ENCODE peak calls at places on chromosomes 16 and 17, in ten cellular contexts. L is cardiac muscle cell, A is HFFc6, K is fibroblast of pulmonary artery, B is spleen, E is RWPE1, F is AG09319, M is Calu3, P is IMR-90, V is left lung. Y is an unnamed sample.

GRCh38 chr17:57954421-57955182 is 610 bp downstream of the CUEDC1 start:
- DNase-seq in L (peak), A (peak), K (peak), B (peak), E (peak), F (no peak), M (peak), P (peak), V (peak), Y (peak)

GRCh38 chr17:43533699-43534098 is 12.4 kb downstream of the ETV4 start:
- DNase-seq in L (no peak), A (no peak), K (no peak), B (no peak), E (no peak), F (no peak), M (no peak), P (no peak), V (no peak), Y (no peak)

GRCh38 chr17:63289931-63290330 is 156.2 kb downstream of the CYB561 start:
- DNase-seq in L (no peak), A (no peak), K (no peak), B (no peak), E (no peak), F (no peak), M (no peak), P (no peak), V (no peak), Y (no peak)

GRCh38 chr16:27403601-27403992 is 1.6 kb downstream of the IL21R start:
- DNase-seq in L (no peak), A (no peak), K (no peak), B (no peak), E (no peak), F (no peak), M (no peak), P (no peak), V (no peak), Y (no peak)

GRCh38 chr17:6108382-6108781 is 38.2 kb downstream of the WSCD1 start:
- DNase-seq in L (no peak), A (no peak), K (no peak), B (peak), E (no peak), F (no peak), M (no peak), P (no peak), V (no peak), Y (no peak)

GRCh38 chr16:69909760-69910159 is 41.4 kb upstream of the CLEC18A start:
- DNase-seq in L (no peak), A (no peak), K (no peak), B (no peak), E (no peak), F (no peak), M (no peak), P (no peak), V (no peak), Y (no peak)

GRCh38 chr17:39001703-39002637 is 34.8 kb upstream of the FBXO47 start:
- DNase-seq in L (no peak), A (peak), K (peak), B (peak), E (peak), F (peak), M (peak), P (peak), V (peak), Y (no peak)

GRCh38 chr17:66580178-66580577 is 254.7 kb upstream of the CACNG5 start:
- DNase-seq in L (peak), A (peak), K (peak), B (no peak), E (no peak), F (no peak), M (peak), P (peak), V (peak), Y (no peak)

GRCh38 chr16:89711601-89712475 is 8.9 kb downstream of the VPS9D1 start:
- DNase-seq in L (peak), A (peak), K (peak), B (peak), E (peak), F (no peak), M (peak), P (peak), V (no peak), Y (peak)

GRCh38 chr16:22267764-22268163 is 29.4 kb upstream of the POLR3E start:
- DNase-seq in L (no peak), A (no peak), K (no peak), B (no peak), E (no peak), F (no peak), M (no peak), P (no peak), V (no peak), Y (no peak)

GRCh38 chr17:31693433-31694210 is 165.4 kb downstream of the COPRS start:
- DNase-seq in L (no peak), A (no peak), K (no peak), B (no peak), E (no peak), F (no peak), M (no peak), P (no peak), V (no peak), Y (no peak)

GRCh38 chr17:6554871-6555330 is 1.5 kb downstream of the PITPNM3 start:
- DNase-seq in L (no peak), A (no peak), K (no peak), B (no peak), E (no peak), F (no peak), M (peak), P (no peak), V (no peak), Y (no peak)

GRCh38 chr16:55993088-55993487 is 117.9 kb upstream of the CES5A start:
- DNase-seq in L (no peak), A (no peak), K (no peak), B (no peak), E (no peak), F (no peak), M (no peak), P (no peak), V (no peak), Y (no peak)

GRCh38 chr16:11459722-11460121 is 114.5 kb downstream of the RMI2 start:
- DNase-seq in L (no peak), A (no peak), K (no peak), B (peak), E (no peak), F (no peak), M (no peak), P (no peak), V (no peak), Y (no peak)

GRCh38 chr16:85464342-85465305 is 148.5 kb upstream of the GSE1 start:
- DNase-seq in L (no peak), A (no peak), K (no peak), B (no peak), E (no peak), F (no peak), M (no peak), P (no peak), V (no peak), Y (no peak)

GRCh38 chr16:46975165-46975564 is 1.7 kb upstream of the DNAJA2 start:
- DNase-seq in L (no peak), A (no peak), K (no peak), B (no peak), E (no peak), F (no peak), M (no peak), P (no peak), V (no peak), Y (no peak)

GRCh38 chr17:40564195-40564882 is 933 bp downstream of the CCR7 start:
- DNase-seq in L (no peak), A (no peak), K (no peak), B (peak), E (no peak), F (no peak), M (peak), P (no peak), V (no peak), Y (no peak)

GRCh38 chr17:61239261-61239660 is 160.4 kb upstream of the TBX2 start:
- DNase-seq in L (no peak), A (no peak), K (no peak), B (no peak), E (no peak), F (no peak), M (no peak), P (peak), V (no peak), Y (no peak)

GRCh38 chr17:60142872-60143499 is 6.8 kb upstream of the CA4 start:
- DNase-seq in L (peak), A (peak), K (peak), B (peak), E (peak), F (peak), M (peak), P (peak), V (peak), Y (peak)

GRCh38 chr16:49932943-49933342 is 77.0 kb upstream of the ZNF423 start:
- DNase-seq in L (no peak), A (peak), K (peak), B (peak), E (no peak), F (no peak), M (no peak), P (peak), V (no peak), Y (no peak)

GRCh38 chr16:55912022-55912421 is 36.8 kb upstream of the CES5A start:
- DNase-seq in L (peak), A (no peak), K (no peak), B (no peak), E (no peak), F (no peak), M (no peak), P (no peak), V (no peak), Y (no peak)

GRCh38 chr17:32819035-32819434 is 57.9 kb downstream of the MYO1D start:
- DNase-seq in L (no peak), A (no peak), K (peak), B (no peak), E (no peak), F (peak), M (no peak), P (no peak), V (no peak), Y (no peak)

GRCh38 chr17:41647940-41648410 is 23.6 kb upstream of the KRT17 start:
- DNase-seq in L (peak), A (peak), K (peak), B (peak), E (peak), F (no peak), M (peak), P (peak), V (peak), Y (peak)

GRCh38 chr17:19800571-19800970 is 52.5 kb upstream of the ALDH3A1 start:
- DNase-seq in L (no peak), A (no peak), K (no peak), B (no peak), E (no peak), F (no peak), M (no peak), P (no peak), V (no peak), Y (no peak)

GRCh38 chr17:63496177-63496576 is 19.3 kb downstream of the ACE start:
- DNase-seq in L (no peak), A (no peak), K (no peak), B (no peak), E (no peak), F (no peak), M (no peak), P (no peak), V (no peak), Y (no peak)

GRCh38 chr17:65013613-65014391 is 42.7 kb downstream of the GNA13 start:
- DNase-seq in L (no peak), A (peak), K (peak), B (no peak), E (peak), F (peak), M (no peak), P (peak), V (no peak), Y (no peak)

DNA sequence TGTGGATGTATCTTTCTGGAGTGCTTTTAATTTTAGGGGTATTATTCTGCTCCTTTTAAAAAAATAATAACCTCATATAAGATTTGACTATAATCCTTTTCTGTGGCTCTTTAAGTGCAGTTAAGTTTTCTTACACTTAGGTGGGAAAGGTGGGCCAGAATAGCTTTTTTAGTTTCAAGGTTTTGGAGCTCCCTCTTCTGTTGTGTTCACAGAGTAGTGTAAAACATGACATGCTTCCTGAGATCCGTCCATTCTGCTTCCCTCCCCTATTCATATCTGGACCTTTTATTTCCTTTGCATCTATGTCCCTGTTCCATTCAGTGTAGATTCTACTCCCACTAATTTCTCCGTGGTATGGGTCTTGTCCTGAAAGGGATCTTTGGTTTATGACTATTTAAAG is 12.8 kb downstream of the LRRC36 start:
- DNase-seq in L (no peak), A (peak), K (peak), B (no peak), E (no peak), F (peak), M (no peak), P (peak), V (no peak), Y (no peak)
- TF ChIP-seq CTCF in L (peak), A (peak), K (peak), B (no peak), E (no peak), F (peak), M (no peak), P (peak), V (no peak), Y (no peak)

GRCh38 chr17:77145635-77146632 is 5.2 kb downstream of the SEC14L1 start:
- DNase-seq in L (peak), A (peak), K (peak), B (peak), E (no peak), F (peak), M (peak), P (peak), V (peak), Y (no peak)
- TF ChIP-seq CTCF in L (peak), A (peak), K (peak), B (peak), E (no peak), F (peak), M (no peak), P (peak), V (no peak), Y (no peak)

GRCh38 chr16:78249832-78250231 is 150.4 kb downstream of the WWOX start:
- DNase-seq in L (no peak), A (no peak), K (no peak), B (no peak), E (no peak), F (no peak), M (no peak), P (no peak), V (no peak), Y (no peak)

GRCh38 chr16:78252757-78253156 is 153.3 kb downstream of the WWOX start:
- DNase-seq in L (no peak), A (no peak), K (no peak), B (no peak), E (no peak), F (no peak), M (no peak), P (no peak), V (no peak), Y (no peak)

GRCh38 chr16:78251115-78251514 is 151.7 kb downstream of the WWOX start:
- DNase-seq in L (no peak), A (no peak), K (no peak), B (no peak), E (no peak), F (no peak), M (no peak), P (no peak), V (no peak), Y (no peak)

GRCh38 chr16:78244131-78244899 is 144.9 kb downstream of the WWOX start:
- DNase-seq in L (no peak), A (no peak), K (no peak), B (no peak), E (peak), F (no peak), M (peak), P (no peak), V (no peak), Y (no peak)

DNA sequence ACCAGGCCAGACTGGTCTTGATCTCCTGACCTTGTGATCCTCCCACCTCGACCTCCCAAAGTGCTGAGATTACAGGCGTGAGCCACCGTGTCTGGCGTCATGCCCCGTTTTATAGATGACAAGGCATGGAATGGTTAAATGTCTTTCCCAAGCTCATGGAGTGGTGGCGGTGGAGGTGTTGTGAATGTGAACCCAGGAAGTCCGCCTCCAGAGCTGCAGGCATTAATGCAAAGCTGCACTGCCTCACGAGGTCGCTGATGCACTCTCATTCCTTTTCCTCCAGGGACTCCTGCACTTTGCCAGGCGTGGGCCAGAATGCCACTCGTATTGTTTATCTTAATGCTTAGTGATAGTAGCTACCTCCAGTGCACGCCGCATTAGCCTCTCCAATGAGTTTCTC is 149.6 kb downstream of the WWOX start:
- DNase-seq in L (peak), A (no peak), K (no peak), B (no peak), E (no peak), F (no peak), M (peak), P (no peak), V (peak), Y (no peak)
- TF ChIP-seq CTCF in L (no peak), A (no peak), K (no peak), B (no peak), E (no peak), F (no peak), M (peak), P (no peak), V (no peak), Y (no peak)

DNA sequence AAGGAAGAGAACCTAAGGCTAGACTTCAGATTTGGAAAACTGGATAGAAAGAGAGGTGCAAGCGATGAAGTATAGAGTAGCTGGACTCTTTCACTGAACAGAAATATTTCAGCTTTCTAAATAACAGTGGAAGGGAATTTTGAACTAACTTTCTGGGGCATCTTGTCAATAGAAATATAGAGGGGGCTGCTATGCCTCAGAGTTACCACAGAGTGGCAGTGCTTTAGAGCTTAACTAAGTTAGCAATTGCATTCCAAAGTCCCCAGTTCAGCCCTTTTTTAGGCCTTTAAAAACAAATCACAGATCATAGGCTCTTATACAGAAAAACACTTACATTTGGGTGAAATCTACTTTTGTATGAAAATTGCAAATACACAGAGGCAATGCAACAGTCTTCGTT is 154.2 kb upstream of the CDH8 start:
- DNase-seq in L (peak), A (no peak), K (no peak), B (no peak), E (peak), F (no peak), M (no peak), P (no peak), V (no peak), Y (no peak)
- TF ChIP-seq CTCF in L (no peak), A (peak), K (peak), B (no peak), E (peak), F (no peak), M (no peak), P (no peak), V (no peak), Y (peak)

Y was measured in mesothelial cell of epicardium.